ENCODE peak calls at places on chromosomes 12 and 14, in four cellular contexts. Y is right lobe of liver, I is cardiac muscle cell, T is pancreas. F is an unnamed sample. For H3K27me3, the result is how much of the 10 kb centered on the place peaks cover.

GRCh38 chr12:116504438-116504837 is 54.7 kb upstream of the MAP1LC3B2 start:
- DNase-seq in I (no peak), Y (no peak), T (no peak), F (no peak)

GRCh38 chr12:32505546-32505945 is 106.2 kb downstream of the FGD4 start:
- DNase-seq in Y (no peak), I (no peak), T (no peak), F (no peak)

GRCh38 chr12:92032965-92033364 is 112.7 kb downstream of the BTG1 start:
- DNase-seq in T (no peak), I (peak), Y (no peak), F (no peak)

GRCh38 chr12:57242691-57243454 is 8.1 kb downstream of the STAC3 start:
- DNase-seq in Y (no peak), T (peak), I (peak), F (peak)

GRCh38 chr12:39571351-39571750 is 48.3 kb downstream of the ABCD2 start:
- DNase-seq in I (no peak), Y (no peak), T (no peak), F (peak)

GRCh38 chr14:50520947-50521815 is 11.2 kb downstream of the MAP4K5 start:
- DNase-seq in T (no peak), I (peak), Y (no peak), F (peak)

GRCh38 chr12:15729097-15729496 is 60.1 kb downstream of the EPS8 start:
- DNase-seq in I (no peak), T (no peak), Y (no peak), F (no peak)

GRCh38 chr14:94343238-94343637 is 20.1 kb upstream of the SERPINA6 start:
- DNase-seq in T (no peak), Y (no peak), I (no peak), F (no peak)

GRCh38 chr14:33671556-33671955 is 279.3 kb downstream of the EGLN3 start:
- DNase-seq in I (no peak), T (no peak), Y (no peak), F (no peak)

GRCh38 chr12:65936529-65936911 is 112.2 kb downstream of the HMGA2 start:
- DNase-seq in Y (no peak), T (no peak), I (no peak), F (no peak)

DNA sequence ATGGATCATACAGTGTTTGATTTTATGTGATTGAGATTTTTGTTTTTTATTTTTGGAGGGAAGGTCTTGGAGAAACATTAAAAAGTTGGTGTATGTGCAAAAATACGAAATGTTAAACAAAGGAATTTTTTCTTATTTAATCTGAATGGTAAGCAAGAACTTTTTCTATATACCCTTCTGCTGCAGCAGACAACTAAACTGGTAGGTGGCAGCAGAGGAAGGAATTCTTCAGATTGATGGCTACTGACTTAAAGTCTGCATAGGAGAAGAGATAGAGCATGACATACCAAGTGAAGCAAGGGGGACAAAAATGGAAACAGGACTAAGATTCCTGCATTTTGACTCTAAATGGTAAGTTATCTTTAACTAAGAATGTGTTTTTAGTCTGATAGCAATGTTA is 42.0 kb upstream of the A2ML1 start:
- DNase-seq in T (no peak), I (peak), Y (no peak), F (peak)
- TF ChIP-seq CTCF in T (no peak), I (peak), Y (peak), F (peak)

GRCh38 chr12:114152066-114152465 is 185.9 kb upstream of the RBM19 start:
- DNase-seq in T (no peak), Y (no peak), I (no peak), F (no peak)
- H3K27me3 ChIP-seq in T (under half), Y (under half), I (under half), F (under half)

DNA sequence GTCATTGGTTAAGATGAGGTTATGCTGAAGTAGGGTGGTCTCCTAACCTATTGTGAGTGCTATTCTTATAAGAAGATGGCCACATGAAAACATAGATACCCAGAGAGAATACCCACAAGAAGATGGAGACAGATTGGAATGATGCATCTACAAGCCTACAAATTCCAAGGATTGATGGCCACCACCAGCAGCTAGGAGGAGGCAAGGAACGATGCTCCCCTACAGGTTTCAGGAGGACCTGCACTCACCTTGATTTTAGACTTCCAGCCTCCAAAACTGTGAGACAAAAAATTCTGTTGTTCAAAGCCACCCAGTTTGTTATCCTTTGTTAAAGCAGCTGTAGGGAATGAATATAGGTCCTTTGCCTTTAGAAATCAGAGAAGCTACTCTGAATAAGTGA is 227.4 kb downstream of the NEDD1 start:
- DNase-seq in I (no peak), T (no peak), Y (no peak), F (no peak)
- TF ChIP-seq CTCF in I (no peak), T (no peak), Y (no peak), F (no peak)

GRCh38 chr12:19849208-19849607 is 409.9 kb downstream of the AEBP2 start:
- DNase-seq in T (no peak), Y (no peak), I (no peak), F (no peak)
- H3K27me3 ChIP-seq in T (under half), Y (under half), I (under half), F (under half)

GRCh38 chr14:25833341-25834121 is 764.3 kb downstream of the NOVA1 start:
- DNase-seq in Y (no peak), T (no peak), I (peak), F (peak)
- TF ChIP-seq CTCF in Y (peak), T (peak), I (peak), F (peak)

F was measured in bronchial epithelial cell.